ENCODE peak calls at places on chromosome 22, in six cellular contexts. One of them, this sample, is unnamed.

GRCh38 chr22:48100685-48101417 is 1338.4 kb downstream of the TBC1D22A start:
- DNase-seq in IMR-90: no peak
- DNase-seq in mesenchymal stem cell: no peak
- DNase-seq in mesendoderm: no peak
- DNase-seq in H9: peak
- DNase-seq in H1: peak
- DNase-seq in this sample: no peak

GRCh38 chr22:27534720-27535125 is 266.8 kb downstream of the MN1 start:
- DNase-seq in IMR-90: peak
- DNase-seq in mesenchymal stem cell: peak
- DNase-seq in mesendoderm: no peak
- DNase-seq in H9: no peak
- DNase-seq in H1: no peak
- DNase-seq in this sample: peak

GRCh38 chr22:31870890-31871289 is 73.4 kb upstream of the YWHAH start:
- DNase-seq in IMR-90: peak
- DNase-seq in mesenchymal stem cell: peak
- DNase-seq in mesendoderm: no peak
- DNase-seq in H9: no peak
- DNase-seq in H1: no peak
- DNase-seq in this sample: no peak

GRCh38 chr22:35231585-35232084 is 25.7 kb upstream of the HMGXB4 start:
- DNase-seq in IMR-90: peak
- DNase-seq in mesenchymal stem cell: peak
- DNase-seq in mesendoderm: peak
- DNase-seq in H9: peak
- DNase-seq in H1: peak
- DNase-seq in this sample: peak

GRCh38 chr22:37752189-37753061 is 55.3 kb upstream of the GCAT start:
- DNase-seq in IMR-90: peak
- DNase-seq in mesenchymal stem cell: peak
- DNase-seq in mesendoderm: peak
- DNase-seq in H9: no peak
- DNase-seq in H1: no peak
- DNase-seq in this sample: peak

GRCh38 chr22:45090364-45090960 is 73.3 kb upstream of the NUP50 start:
- DNase-seq in IMR-90: peak
- DNase-seq in mesenchymal stem cell: peak
- DNase-seq in mesendoderm: peak
- DNase-seq in H9: peak
- DNase-seq in H1: no peak
- DNase-seq in this sample: peak

GRCh38 chr22:17928391-17928790 is 96.0 kb downstream of the MICAL3 start:
- DNase-seq in IMR-90: no peak
- DNase-seq in mesenchymal stem cell: peak
- DNase-seq in mesendoderm: no peak
- DNase-seq in H9: no peak
- DNase-seq in H1: no peak
- DNase-seq in this sample: peak

GRCh38 chr22:17727244-17727892 is 46.9 kb downstream of the BID start:
- DNase-seq in IMR-90: no peak
- DNase-seq in mesenchymal stem cell: no peak
- DNase-seq in mesendoderm: no peak
- DNase-seq in H9: no peak
- DNase-seq in H1: no peak
- DNase-seq in this sample: no peak

GRCh38 chr22:18056802-18057474 is 20.9 kb upstream of the PEX26 start:
- DNase-seq in IMR-90: no peak
- DNase-seq in mesenchymal stem cell: no peak
- DNase-seq in mesendoderm: no peak
- DNase-seq in H9: no peak
- DNase-seq in H1: no peak
- DNase-seq in this sample: no peak

GRCh38 chr22:24088796-24089195 is 77.7 kb downstream of the CABIN1 start:
- DNase-seq in IMR-90: peak
- DNase-seq in mesenchymal stem cell: peak
- DNase-seq in mesendoderm: peak
- DNase-seq in H9: no peak
- DNase-seq in H1: no peak
- DNase-seq in this sample: no peak

GRCh38 chr22:50627452-50627913 is 469 bp downstream of the ARSA start:
- DNase-seq in IMR-90: no peak
- DNase-seq in mesenchymal stem cell: peak
- DNase-seq in mesendoderm: peak
- DNase-seq in H9: peak
- DNase-seq in H1: peak
- DNase-seq in this sample: peak

GRCh38 chr22:37427128-37427710 is at the start of gene ELFN2:
- DNase-seq in IMR-90: peak
- DNase-seq in mesenchymal stem cell: peak
- DNase-seq in mesendoderm: no peak
- DNase-seq in H9: no peak
- DNase-seq in H1: no peak
- DNase-seq in this sample: no peak

GRCh38 chr22:40176921-40177737 is 596 bp upstream of the TNRC6B start:
- DNase-seq in IMR-90: peak
- DNase-seq in mesenchymal stem cell: peak
- DNase-seq in mesendoderm: peak
- DNase-seq in H9: peak
- DNase-seq in H1: peak
- DNase-seq in this sample: peak

GRCh38 chr22:47408409-47408808 is 646.0 kb downstream of the TBC1D22A start:
- DNase-seq in IMR-90: no peak
- DNase-seq in mesenchymal stem cell: no peak
- DNase-seq in mesendoderm: peak
- DNase-seq in H9: no peak
- DNase-seq in H1: no peak
- DNase-seq in this sample: no peak

GRCh38 chr22:37196539-37197450 is 8.7 kb upstream of the C1QTNF6 start:
- DNase-seq in IMR-90: peak
- DNase-seq in mesenchymal stem cell: peak
- DNase-seq in mesendoderm: peak
- DNase-seq in H9: no peak
- DNase-seq in H1: no peak
- DNase-seq in this sample: peak

GRCh38 chr22:17097701-17098100 is 12.9 kb downstream of the IL17RA start:
- DNase-seq in IMR-90: no peak
- DNase-seq in mesenchymal stem cell: no peak
- DNase-seq in mesendoderm: no peak
- DNase-seq in H9: no peak
- DNase-seq in H1: no peak
- DNase-seq in this sample: no peak

GRCh38 chr22:27116295-27116694 is 458.9 kb downstream of the MIAT start:
- DNase-seq in IMR-90: no peak
- DNase-seq in mesenchymal stem cell: no peak
- DNase-seq in mesendoderm: no peak
- DNase-seq in H9: no peak
- DNase-seq in H1: no peak
- DNase-seq in this sample: no peak

GRCh38 chr22:36781656-36782627 is 6.0 kb upstream of the IFT27 start:
- DNase-seq in IMR-90: peak
- DNase-seq in mesenchymal stem cell: peak
- DNase-seq in mesendoderm: peak
- DNase-seq in H9: peak
- DNase-seq in H1: peak
- DNase-seq in this sample: peak

GRCh38 chr22:41524809-41525449 is 19.3 kb downstream of the POLR3H start:
- DNase-seq in IMR-90: no peak
- DNase-seq in mesenchymal stem cell: no peak
- DNase-seq in mesendoderm: peak
- DNase-seq in H9: no peak
- DNase-seq in H1: no peak
- DNase-seq in this sample: no peak

GRCh38 chr22:23874871-23875270 is 17.2 kb downstream of the SLC2A11 start:
- DNase-seq in IMR-90: no peak
- DNase-seq in mesenchymal stem cell: no peak
- DNase-seq in mesendoderm: no peak
- DNase-seq in H9: no peak
- DNase-seq in H1: no peak
- DNase-seq in this sample: no peak

GRCh38 chr22:47534150-47535133 is 772.0 kb downstream of the TBC1D22A start:
- DNase-seq in IMR-90: no peak
- DNase-seq in mesenchymal stem cell: no peak
- DNase-seq in mesendoderm: no peak
- DNase-seq in H9: no peak
- DNase-seq in H1: no peak
- DNase-seq in this sample: no peak

GRCh38 chr22:35630387-35630793 is 13.3 kb upstream of the MB start:
- DNase-seq in IMR-90: peak
- DNase-seq in mesenchymal stem cell: peak
- DNase-seq in mesendoderm: peak
- DNase-seq in H9: peak
- DNase-seq in H1: no peak
- DNase-seq in this sample: peak

GRCh38 chr22:40426671-40427070 is 56.3 kb downstream of the SGSM3 start:
- DNase-seq in IMR-90: peak
- DNase-seq in mesenchymal stem cell: peak
- DNase-seq in mesendoderm: no peak
- DNase-seq in H9: no peak
- DNase-seq in H1: no peak
- DNase-seq in this sample: no peak

GRCh38 chr22:39252461-39253391 is 7.9 kb upstream of the PDGFB start:
- DNase-seq in IMR-90: peak
- DNase-seq in mesenchymal stem cell: no peak
- DNase-seq in mesendoderm: peak
- DNase-seq in H9: no peak
- DNase-seq in H1: no peak
- DNase-seq in this sample: no peak

GRCh38 chr22:35352214-35353111 is 28.4 kb upstream of the HMOX1 start:
- DNase-seq in IMR-90: no peak
- DNase-seq in mesenchymal stem cell: no peak
- DNase-seq in mesendoderm: peak
- DNase-seq in H9: peak
- DNase-seq in H1: peak
- DNase-seq in this sample: peak

GRCh38 chr22:42780070-42780540 is 59.4 kb upstream of the A4GALT start:
- DNase-seq in IMR-90: peak
- DNase-seq in mesenchymal stem cell: peak
- DNase-seq in mesendoderm: peak
- DNase-seq in H9: peak
- DNase-seq in H1: no peak
- DNase-seq in this sample: peak

GRCh38 chr22:32269316-32269715 is 14.2 kb upstream of the SLC5A4 start:
- DNase-seq in IMR-90: no peak
- DNase-seq in mesenchymal stem cell: no peak
- DNase-seq in mesendoderm: no peak
- DNase-seq in H9: no peak
- DNase-seq in H1: no peak
- DNase-seq in this sample: no peak

GRCh38 chr22:41308544-41308947 is 7.2 kb downstream of the ZC3H7B start:
- DNase-seq in IMR-90: no peak
- DNase-seq in mesenchymal stem cell: peak
- DNase-seq in mesendoderm: no peak
- DNase-seq in H9: no peak
- DNase-seq in H1: no peak
- DNase-seq in this sample: no peak

DNA sequence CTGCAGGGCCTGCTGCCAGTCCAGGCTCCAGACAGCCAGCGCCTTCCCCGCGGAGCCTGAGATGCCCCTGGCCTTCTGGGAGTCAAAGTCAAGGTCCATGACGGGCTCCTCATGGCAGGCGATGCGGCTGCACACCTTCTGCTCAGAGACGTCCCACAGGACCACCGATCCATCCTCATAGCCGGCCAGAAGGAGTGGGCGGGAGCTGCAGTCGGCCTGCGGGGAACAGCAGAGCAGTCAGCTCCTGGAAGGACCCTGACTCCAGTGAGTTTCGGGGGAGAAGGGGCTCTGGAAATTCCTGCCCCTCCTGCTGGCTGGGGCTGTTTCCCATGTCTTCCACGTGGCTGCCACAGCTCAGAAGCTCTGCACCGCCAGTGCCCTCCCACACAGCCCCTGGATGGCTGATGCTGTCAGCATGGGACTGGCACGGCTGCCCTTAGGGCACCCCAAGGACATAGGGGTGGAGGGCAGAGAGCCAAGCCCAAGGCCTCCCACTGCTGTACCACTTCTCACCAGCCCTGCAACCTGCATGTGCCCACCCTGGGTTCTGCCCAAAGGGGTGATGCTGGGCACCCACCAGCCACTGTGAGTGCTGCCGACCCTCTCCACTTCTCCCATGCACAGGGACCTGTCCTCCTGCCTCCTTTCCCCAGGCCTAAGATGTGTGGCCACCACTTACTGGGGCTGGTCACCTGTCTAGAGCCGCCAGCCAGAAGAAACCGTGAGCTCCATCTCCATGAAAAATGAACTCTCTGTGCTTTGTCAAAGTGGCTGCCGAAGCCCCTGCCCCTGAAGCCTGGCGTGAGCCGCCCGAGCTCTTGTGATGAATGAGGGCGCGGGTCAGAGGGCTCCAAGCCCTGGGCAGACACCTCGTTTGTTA is 41.7 kb downstream of the TBX1 start:
- DNase-seq in IMR-90: no peak
- DNase-seq in mesenchymal stem cell: no peak
- DNase-seq in mesendoderm: no peak
- DNase-seq in H9: no peak
- DNase-seq in H1: no peak
- DNase-seq in this sample: no peak
- H3K18ac ChIP-seq in IMR-90: no peak
- H3K18ac ChIP-seq in mesenchymal stem cell: no peak
- H3K18ac ChIP-seq in mesendoderm: no peak
- H3K18ac ChIP-seq in H9: no peak
- H3K18ac ChIP-seq in H1: no peak
- H3K18ac ChIP-seq in this sample: no peak

DNA sequence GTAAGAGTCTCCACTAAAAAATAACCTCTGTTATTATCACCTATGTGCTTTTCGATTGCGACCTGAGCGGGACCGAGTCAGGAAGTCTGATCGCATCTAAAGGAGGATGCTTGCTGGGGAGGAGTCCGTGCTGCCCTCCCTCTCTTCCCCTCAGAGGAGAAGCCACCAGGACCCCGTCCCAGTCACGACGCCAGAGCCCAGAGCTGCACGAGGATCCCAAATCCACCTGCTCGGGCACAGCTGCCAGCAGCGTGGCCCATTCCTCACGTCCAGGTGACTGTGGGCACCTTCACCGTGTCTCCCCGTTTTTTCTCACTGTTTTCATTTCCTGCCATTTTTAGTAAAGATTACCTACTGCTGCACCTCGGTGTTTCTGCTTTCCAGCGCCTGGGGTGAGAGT is 390.3 kb downstream of the BRD1 start:
- DNase-seq in IMR-90: no peak
- DNase-seq in mesenchymal stem cell: no peak
- DNase-seq in mesendoderm: no peak
- DNase-seq in H9: peak
- DNase-seq in H1: no peak
- DNase-seq in this sample: no peak
- H3K18ac ChIP-seq in IMR-90: no peak
- H3K18ac ChIP-seq in mesenchymal stem cell: no peak
- H3K18ac ChIP-seq in mesendoderm: no peak
- H3K18ac ChIP-seq in H9: no peak
- H3K18ac ChIP-seq in H1: no peak
- H3K18ac ChIP-seq in this sample: no peak

GRCh38 chr22:20290578-20291248 is 22.6 kb upstream of the RTN4R start:
- DNase-seq in IMR-90: no peak
- DNase-seq in mesenchymal stem cell: no peak
- DNase-seq in mesendoderm: no peak
- DNase-seq in H9: no peak
- DNase-seq in H1: no peak
- DNase-seq in this sample: no peak
- H3K18ac ChIP-seq in IMR-90: no peak
- H3K18ac ChIP-seq in mesenchymal stem cell: no peak
- H3K18ac ChIP-seq in mesendoderm: no peak
- H3K18ac ChIP-seq in H9: no peak
- H3K18ac ChIP-seq in H1: no peak
- H3K18ac ChIP-seq in this sample: no peak

GRCh38 chr22:46094676-46095075 is 55.6 kb upstream of the PPARA start:
- DNase-seq in IMR-90: no peak
- DNase-seq in mesenchymal stem cell: no peak
- DNase-seq in mesendoderm: no peak
- DNase-seq in H9: no peak
- DNase-seq in H1: no peak
- DNase-seq in this sample: no peak
- H3K18ac ChIP-seq in IMR-90: no peak
- H3K18ac ChIP-seq in mesenchymal stem cell: no peak
- H3K18ac ChIP-seq in mesendoderm: no peak
- H3K18ac ChIP-seq in H9: no peak
- H3K18ac ChIP-seq in H1: no peak
- H3K18ac ChIP-seq in this sample: no peak

This sample was measured in trophoblast cell.